ENCODE peak calls at places on chromosome 21, in four cellular contexts. Y is lower lobe of right lung, V is AG09309, J is OCI-LY7. P is an unnamed sample.

GRCh38 chr21:39666681-39667315 is 54.1 kb downstream of the B3GALT5 start:
- DNase-seq in Y (no peak), V (no peak), J (no peak), P (no peak)

GRCh38 chr21:17769049-17769845 is 49.9 kb downstream of the C21orf91 start:
- DNase-seq in Y (no peak), V (peak), J (no peak), P (peak)

GRCh38 chr21:34276711-34277425 is 86.9 kb upstream of the KCNE2 start:
- DNase-seq in Y (no peak), V (no peak), J (no peak), P (peak)

GRCh38 chr21:43874085-43874785 is 9.2 kb downstream of the AGPAT3 start:
- DNase-seq in Y (no peak), V (no peak), J (no peak), P (no peak)

GRCh38 chr21:22536511-22536910 is 1538.3 kb downstream of the NCAM2 start:
- DNase-seq in Y (no peak), V (no peak), J (no peak), P (no peak)

GRCh38 chr21:26977741-26978140 is 10.9 kb upstream of the ADAMTS5 start:
- DNase-seq in Y (no peak), V (no peak), J (no peak), P (peak)

GRCh38 chr21:31446206-31446900 is 102.3 kb upstream of the TIAM1 start:
- DNase-seq in Y (no peak), V (no peak), J (no peak), P (no peak)

GRCh38 chr21:37912616-37913015 is 3.6 kb downstream of the KCNJ6 start:
- DNase-seq in Y (no peak), V (no peak), J (no peak), P (no peak)

GRCh38 chr21:32131960-32132359 is 146.9 kb downstream of the MIS18A start:
- DNase-seq in Y (no peak), V (peak), J (no peak), P (peak)

GRCh38 chr21:28885853-28886177 is 106.9 kb downstream of the LTN1 start:
- DNase-seq in Y (no peak), V (peak), J (no peak), P (peak)

GRCh38 chr21:42669069-42669468 is 15.6 kb downstream of the PDE9A start:
- DNase-seq in Y (no peak), V (no peak), J (no peak), P (no peak)
- TF ChIP-seq CTCF in Y (no peak), V (no peak), J (no peak), P (no peak)

GRCh38 chr21:16587671-16588379 is 858.0 kb downstream of the USP25 start:
- DNase-seq in Y (no peak), V (peak), J (no peak), P (peak)
- H3K4me3 ChIP-seq in Y (peak), V (peak), J (no peak), P (peak)

GRCh38 chr21:24369751-24370150 is 1237.5 kb downstream of the MRPL39 start:
- DNase-seq in Y (no peak), V (no peak), J (no peak), P (no peak)

GRCh38 chr21:24369278-24369677 is 1238.0 kb downstream of the MRPL39 start:
- DNase-seq in Y (no peak), V (no peak), J (no peak), P (no peak)

DNA sequence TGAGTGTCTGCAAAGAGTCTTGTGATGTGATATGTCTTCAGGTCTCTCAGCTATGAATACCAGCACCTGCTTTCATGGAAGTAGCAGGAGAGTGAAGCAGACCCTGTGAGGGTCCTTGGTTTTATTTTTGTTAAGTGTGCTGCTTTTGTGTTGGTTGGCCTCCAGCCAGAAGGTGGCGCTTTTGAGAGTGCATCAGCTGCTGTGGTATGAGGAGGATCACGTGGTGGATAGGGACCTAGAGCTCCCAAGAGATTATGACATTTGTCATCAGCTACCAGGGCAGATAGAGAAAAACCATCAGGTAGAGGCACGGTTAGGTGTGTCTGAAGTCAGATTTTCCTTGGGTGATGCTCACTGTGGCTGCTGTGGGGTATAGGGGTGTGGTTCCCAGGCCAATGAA is 1232.1 kb downstream of the MRPL39 start:
- DNase-seq in Y (no peak), V (no peak), J (no peak), P (no peak)
- TF ChIP-seq CTCF in Y (no peak), V (no peak), J (peak), P (no peak)

GRCh38 chr21:23887709-23888303 is 1719.5 kb downstream of the MRPL39 start:
- DNase-seq in Y (no peak), V (no peak), J (no peak), P (no peak)

GRCh38 chr21:23881783-23882182 is 1725.5 kb downstream of the MRPL39 start:
- DNase-seq in Y (no peak), V (no peak), J (no peak), P (no peak)

GRCh38 chr21:23890652-23891051 is 1716.6 kb downstream of the MRPL39 start:
- DNase-seq in Y (no peak), V (no peak), J (no peak), P (no peak)

GRCh38 chr21:23886828-23887708 is 1720.2 kb downstream of the MRPL39 start:
- DNase-seq in Y (no peak), V (no peak), J (no peak), P (no peak)
- H3K4me3 ChIP-seq in Y (no peak), V (no peak), J (no peak), P (no peak)

GRCh38 chr21:46287541-46287940 is 1.4 kb downstream of the YBEY start:
- DNase-seq in Y (no peak), V (no peak), J (no peak), P (no peak)

GRCh38 chr21:46284722-46285121 is 689 bp downstream of the MCM3AP start:
- DNase-seq in Y (no peak), V (no peak), J (no peak), P (no peak)

GRCh38 chr21:46285206-46285661 is at the start of gene MCM3AP:
- DNase-seq in Y (no peak), V (no peak), J (no peak), P (no peak)

GRCh38 chr21:46286668-46286982 is 483 bp downstream of the YBEY start:
- DNase-seq in Y (no peak), V (no peak), J (no peak), P (no peak)

GRCh38 chr21:46285761-46286667 is at the start of gene YBEY:
- DNase-seq in Y (peak), V (peak), J (peak), P (peak)
- TF ChIP-seq CTCF in Y (peak), V (peak), J (peak), P (peak)

DNA sequence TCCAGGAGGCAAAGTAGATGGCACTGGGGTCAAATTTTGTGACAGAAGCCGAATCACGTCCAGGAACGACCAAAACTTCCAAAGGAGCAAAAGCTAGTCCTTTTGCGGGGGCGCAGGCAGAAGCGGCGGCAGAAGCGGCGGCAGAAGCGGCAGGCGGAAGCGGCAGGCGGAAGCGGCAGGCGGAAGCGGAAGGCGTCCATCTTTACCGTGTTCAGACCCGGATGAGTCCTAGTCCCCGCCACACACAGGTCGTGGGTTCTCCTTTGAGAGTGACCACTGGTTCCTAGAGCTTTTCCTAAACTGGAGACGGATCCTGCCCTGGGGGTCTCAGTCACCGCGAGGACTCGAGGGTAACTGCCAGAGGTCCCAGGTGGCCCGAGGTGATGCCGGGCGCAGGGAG is 53.6 kb downstream of the POFUT2 start:
- DNase-seq in Y (no peak), V (no peak), J (no peak), P (no peak)
- H3K4me3 ChIP-seq in Y (no peak), V (no peak), J (no peak), P (no peak)